ENCODE peak calls at places on chromosomes 3 and 15, in ten cellular contexts. U is lung; L is stomach; M is testis; B is Jurkat, Clone E6-1; S is PC-3; I is kidney epithelial cell; R is CD4-positive, CD25-positive, alpha-beta regulatory T cell; X is skeletal muscle cell; O is cardiac muscle cell. V is an unnamed sample.

GRCh38 chr3:137764001-137764433 is at the start of gene SOX14:
- DNase-seq in U (peak), L (peak), M (no peak), B (no peak), S (no peak), I (no peak), R (no peak), X (no peak), O (no peak), V (no peak)

GRCh38 chr15:96309143-96309542 is 21.4 kb upstream of the NR2F2 start:
- DNase-seq in U (no peak), L (no peak), M (no peak), B (no peak), S (no peak), I (no peak), R (no peak), X (no peak), O (no peak), V (no peak)

GRCh38 chr3:55322649-55323048 is 164.5 kb downstream of the WNT5A start:
- DNase-seq in U (no peak), L (no peak), M (no peak), B (no peak), S (no peak), I (no peak), R (no peak), X (no peak), O (peak), V (no peak)

GRCh38 chr3:16423947-16424673 is 89.4 kb downstream of the RFTN1 start:
- DNase-seq in U (no peak), L (no peak), M (no peak), B (no peak), S (no peak), I (no peak), R (no peak), X (no peak), O (no peak), V (no peak)

GRCh38 chr15:67109141-67110034 is 44.0 kb downstream of the SMAD3 start:
- DNase-seq in U (no peak), L (no peak), M (no peak), B (no peak), S (no peak), I (peak), R (no peak), X (peak), O (peak), V (peak)

GRCh38 chr15:68677996-68678395 is 99.2 kb downstream of the CORO2B start:
- DNase-seq in U (no peak), L (no peak), M (no peak), B (no peak), S (no peak), I (no peak), R (no peak), X (no peak), O (no peak), V (no peak)

GRCh38 chr15:68479406-68479805 is 47.4 kb upstream of the ITGA11 start:
- DNase-seq in U (peak), L (no peak), M (no peak), B (no peak), S (no peak), I (no peak), R (no peak), X (peak), O (peak), V (peak)

GRCh38 chr15:99406120-99406519 is 154.8 kb downstream of the LRRC28 start:
- DNase-seq in U (no peak), L (no peak), M (no peak), B (no peak), S (no peak), I (no peak), R (no peak), X (no peak), O (no peak), V (no peak)

GRCh38 chr3:149603126-149604074 is 54.4 kb downstream of the WWTR1 start:
- DNase-seq in U (no peak), L (no peak), M (no peak), B (no peak), S (no peak), I (no peak), R (no peak), X (no peak), O (peak), V (no peak)

GRCh38 chr3:63863150-63864007 is at the start of the genes ATXN7 and THOC7:
- DNase-seq in U (peak), L (peak), M (peak), B (no peak), S (peak), I (no peak), R (peak), X (no peak), O (peak), V (no peak)

GRCh38 chr15:49045691-49046112 is 544 bp downstream of the SECISBP2L start:
- DNase-seq in U (peak), L (no peak), M (no peak), B (peak), S (peak), I (peak), R (peak), X (no peak), O (peak), V (no peak)

GRCh38 chr3:101695779-101696372 is 9.4 kb upstream of the RPL24 start:
- DNase-seq in U (peak), L (no peak), M (peak), B (peak), S (peak), I (no peak), R (peak), X (no peak), O (peak), V (no peak)

GRCh38 chr3:45055411-45056143 is 29.5 kb downstream of the CLEC3B start:
- DNase-seq in U (no peak), L (no peak), M (no peak), B (peak), S (peak), I (no peak), R (peak), X (peak), O (peak), V (peak)

GRCh38 chr3:45067941-45068340 is 41.8 kb downstream of the CLEC3B start:
- DNase-seq in U (no peak), L (no peak), M (no peak), B (no peak), S (no peak), I (no peak), R (no peak), X (no peak), O (no peak), V (no peak)

GRCh38 chr3:66795365-66795764 is 202.7 kb upstream of the KBTBD8 start:
- DNase-seq in U (no peak), L (no peak), M (no peak), B (no peak), S (no peak), I (no peak), R (no peak), X (peak), O (no peak), V (no peak)

GRCh38 chr3:52244061-52244628 is 1.4 kb upstream of the PPM1M start:
- DNase-seq in U (peak), L (peak), M (no peak), B (no peak), S (peak), I (no peak), R (peak), X (no peak), O (no peak), V (no peak)

GRCh38 chr15:79066391-79067090 is 24.0 kb downstream of the RASGRF1 start:
- DNase-seq in U (no peak), L (no peak), M (no peak), B (no peak), S (no peak), I (no peak), R (no peak), X (no peak), O (no peak), V (no peak)

GRCh38 chr15:39781147-39781966 is 1.3 kb downstream of the FSIP1 start:
- DNase-seq in U (no peak), L (no peak), M (no peak), B (no peak), S (no peak), I (no peak), R (no peak), X (no peak), O (no peak), V (no peak)

GRCh38 chr15:31304736-31305365 is 21.8 kb upstream of the KLF13 start:
- DNase-seq in U (peak), L (no peak), M (peak), B (no peak), S (no peak), I (no peak), R (no peak), X (no peak), O (no peak), V (no peak)

GRCh38 chr3:72329354-72329753 is 518.9 kb downstream of the SHQ1 start:
- DNase-seq in U (no peak), L (no peak), M (peak), B (no peak), S (no peak), I (no peak), R (no peak), X (no peak), O (no peak), V (no peak)

GRCh38 chr3:178352300-178353021 is 183.8 kb upstream of the KCNMB2 start:
- DNase-seq in U (no peak), L (no peak), M (no peak), B (no peak), S (peak), I (peak), R (no peak), X (peak), O (peak), V (peak)

GRCh38 chr15:81021321-81021720 is 20.6 kb downstream of the TLNRD1 start:
- DNase-seq in U (no peak), L (no peak), M (no peak), B (no peak), S (no peak), I (no peak), R (no peak), X (no peak), O (no peak), V (no peak)

GRCh38 chr3:194296832-194297666 is 54.1 kb downstream of the CPN2 start:
- DNase-seq in U (no peak), L (no peak), M (peak), B (no peak), S (no peak), I (no peak), R (no peak), X (no peak), O (peak), V (no peak)

DNA sequence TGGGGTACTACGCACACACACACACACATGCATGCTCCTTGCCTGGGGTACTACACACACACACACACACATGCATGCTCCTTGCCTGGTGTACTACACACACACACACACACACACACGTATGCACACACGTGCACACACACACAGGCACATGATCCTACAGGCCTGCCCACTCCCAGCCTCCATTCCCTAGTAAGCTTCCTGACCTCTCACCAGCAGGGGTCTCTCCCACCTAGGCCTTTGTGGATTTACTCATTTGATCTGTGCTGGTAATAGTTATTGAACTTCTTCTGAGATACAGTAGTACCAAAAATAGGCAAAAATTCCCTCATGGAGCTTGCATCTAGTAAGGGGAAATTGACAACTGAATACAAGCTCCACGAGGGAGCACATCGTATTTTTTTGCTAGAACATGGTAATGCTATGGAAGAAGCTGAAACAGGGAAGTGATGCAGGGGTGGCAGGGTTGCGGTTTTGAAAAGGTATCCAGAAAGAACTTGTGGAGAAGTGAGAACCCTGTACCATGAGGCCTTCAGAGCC is 19.1 kb downstream of the TTC21A start:
- DNase-seq in U (no peak), L (no peak), M (peak), B (peak), S (peak), I (no peak), R (peak), X (no peak), O (peak), V (no peak)
- H3K4me3 ChIP-seq in U (no peak), L (no peak), M (no peak), B (no peak), S (peak), I (no peak), R (no peak), X (no peak), O (no peak), V (no peak)

GRCh38 chr15:92074161-92074560 is 220.7 kb downstream of the SLCO3A1 start:
- DNase-seq in U (no peak), L (no peak), M (no peak), B (no peak), S (no peak), I (no peak), R (no peak), X (no peak), O (no peak), V (no peak)

GRCh38 chr15:92068121-92068520 is 214.6 kb downstream of the SLCO3A1 start:
- DNase-seq in U (no peak), L (no peak), M (no peak), B (no peak), S (no peak), I (no peak), R (no peak), X (no peak), O (no peak), V (no peak)

GRCh38 chr15:92071030-92071644 is 217.6 kb downstream of the SLCO3A1 start:
- DNase-seq in U (no peak), L (no peak), M (no peak), B (no peak), S (no peak), I (no peak), R (no peak), X (no peak), O (no peak), V (no peak)

GRCh38 chr15:92073044-92073785 is 219.7 kb downstream of the SLCO3A1 start:
- DNase-seq in U (no peak), L (no peak), M (no peak), B (peak), S (no peak), I (no peak), R (no peak), X (no peak), O (peak), V (no peak)

DNA sequence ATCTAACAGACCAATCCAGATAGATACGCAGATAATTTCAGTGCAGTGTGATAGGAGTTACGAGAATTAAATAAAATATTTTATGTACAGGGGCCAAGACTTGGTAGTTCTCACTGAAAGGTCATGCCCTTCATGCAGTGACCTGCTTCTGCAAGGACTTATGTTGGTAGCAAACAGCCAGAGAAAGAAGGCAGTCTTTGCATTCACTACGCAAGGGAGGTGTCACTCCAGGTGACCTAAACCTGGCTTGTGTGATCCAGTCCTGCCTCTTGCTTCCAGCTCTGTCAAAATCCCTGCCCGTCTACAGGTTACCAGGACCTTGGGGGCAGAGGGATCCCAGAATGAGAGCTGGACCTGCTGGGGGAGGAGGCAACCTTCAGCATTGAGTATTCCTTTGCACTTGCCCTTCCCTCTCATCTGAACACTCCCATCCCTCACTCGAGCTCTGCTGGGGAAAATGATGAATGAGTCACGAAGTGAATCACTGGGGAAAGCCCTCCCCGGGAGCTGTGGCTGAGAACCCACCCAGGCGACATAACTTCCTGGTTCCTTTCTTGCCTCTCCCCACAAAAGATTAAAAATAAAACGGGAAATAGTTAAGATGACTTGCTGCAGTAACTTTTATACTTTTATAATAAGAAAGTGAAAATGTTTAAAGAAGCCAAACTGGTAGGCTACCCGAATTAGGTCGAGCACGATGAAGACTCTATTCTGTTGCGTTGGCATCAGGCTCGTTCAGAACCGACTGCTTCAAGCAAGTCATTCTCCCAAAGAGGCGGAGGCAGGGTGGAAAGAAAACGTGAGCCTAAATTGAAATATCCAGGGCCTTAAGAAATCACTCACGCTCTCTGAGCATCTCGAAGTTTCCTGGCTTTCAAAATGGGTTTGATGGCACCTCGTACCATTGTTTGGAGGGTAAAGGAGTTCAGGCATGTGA is 216.1 kb downstream of the SLCO3A1 start:
- DNase-seq in U (peak), L (peak), M (no peak), B (no peak), S (peak), I (peak), R (no peak), X (peak), O (peak), V (peak)
- H3K4me3 ChIP-seq in U (no peak), L (peak), M (no peak), B (no peak), S (peak), I (no peak), R (peak), X (no peak), O (no peak), V (no peak)

DNA sequence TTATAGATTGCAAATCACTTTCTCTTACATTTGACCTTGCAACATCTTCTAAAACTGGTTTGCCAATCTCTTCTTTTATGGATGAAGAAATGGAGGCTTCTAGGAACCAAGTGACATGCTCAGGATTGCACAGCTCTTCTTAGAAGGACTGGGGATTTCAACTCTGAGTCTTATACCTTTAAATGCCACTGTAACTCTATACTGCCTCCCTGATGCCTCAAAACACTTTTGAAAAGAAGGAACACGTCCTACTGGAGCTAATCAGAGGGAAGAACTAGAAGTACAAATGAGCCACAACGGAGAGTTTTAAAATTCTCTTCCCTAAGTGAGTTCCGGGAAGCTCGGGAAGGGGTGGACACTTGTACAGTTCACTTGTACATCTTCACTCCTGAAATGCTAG is 973 bp upstream of the MITF start:
- DNase-seq in U (no peak), L (no peak), M (no peak), B (no peak), S (peak), I (no peak), R (no peak), X (no peak), O (peak), V (no peak)
- H3K4me3 ChIP-seq in U (no peak), L (peak), M (peak), B (no peak), S (peak), I (peak), R (no peak), X (peak), O (peak), V (peak)

DNA sequence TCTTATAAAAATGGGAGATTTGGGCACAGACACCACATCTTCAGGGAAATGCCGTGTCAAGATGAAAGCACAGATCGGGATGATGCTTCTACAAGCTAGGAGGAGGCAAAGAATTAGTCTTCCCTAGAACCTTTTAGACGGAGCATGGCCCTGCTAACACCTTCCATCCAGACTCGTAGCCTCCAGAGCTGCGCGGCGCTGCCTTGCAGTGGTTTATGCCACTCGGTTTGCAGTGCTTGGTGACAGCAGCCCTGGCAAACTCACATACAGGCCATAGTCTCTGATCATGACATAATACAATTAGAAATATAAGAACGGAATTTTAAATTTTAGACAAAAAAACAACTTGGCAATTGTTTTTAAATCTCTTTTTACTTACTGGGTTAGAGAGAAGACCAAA is 37.1 kb upstream of the SLC41A3 start:
- DNase-seq in U (no peak), L (no peak), M (no peak), B (no peak), S (no peak), I (no peak), R (no peak), X (no peak), O (no peak), V (no peak)
- H3K4me3 ChIP-seq in U (no peak), L (no peak), M (no peak), B (no peak), S (no peak), I (no peak), R (no peak), X (no peak), O (no peak), V (no peak)

GRCh38 chr3:14338898-14339458 is 63.4 kb upstream of the SLC6A6 start:
- DNase-seq in U (no peak), L (no peak), M (no peak), B (no peak), S (no peak), I (no peak), R (no peak), X (no peak), O (no peak), V (no peak)

GRCh38 chr3:14338242-14338641 is 64.2 kb upstream of the SLC6A6 start:
- DNase-seq in U (no peak), L (no peak), M (no peak), B (no peak), S (no peak), I (no peak), R (no peak), X (no peak), O (no peak), V (no peak)

GRCh38 chr3:14337828-14338227 is 64.6 kb upstream of the SLC6A6 start:
- DNase-seq in U (no peak), L (no peak), M (no peak), B (no peak), S (no peak), I (no peak), R (no peak), X (no peak), O (no peak), V (no peak)

GRCh38 chr3:14335774-14336413 is 66.5 kb upstream of the SLC6A6 start:
- DNase-seq in U (no peak), L (no peak), M (no peak), B (peak), S (no peak), I (no peak), R (no peak), X (no peak), O (no peak), V (no peak)

DNA sequence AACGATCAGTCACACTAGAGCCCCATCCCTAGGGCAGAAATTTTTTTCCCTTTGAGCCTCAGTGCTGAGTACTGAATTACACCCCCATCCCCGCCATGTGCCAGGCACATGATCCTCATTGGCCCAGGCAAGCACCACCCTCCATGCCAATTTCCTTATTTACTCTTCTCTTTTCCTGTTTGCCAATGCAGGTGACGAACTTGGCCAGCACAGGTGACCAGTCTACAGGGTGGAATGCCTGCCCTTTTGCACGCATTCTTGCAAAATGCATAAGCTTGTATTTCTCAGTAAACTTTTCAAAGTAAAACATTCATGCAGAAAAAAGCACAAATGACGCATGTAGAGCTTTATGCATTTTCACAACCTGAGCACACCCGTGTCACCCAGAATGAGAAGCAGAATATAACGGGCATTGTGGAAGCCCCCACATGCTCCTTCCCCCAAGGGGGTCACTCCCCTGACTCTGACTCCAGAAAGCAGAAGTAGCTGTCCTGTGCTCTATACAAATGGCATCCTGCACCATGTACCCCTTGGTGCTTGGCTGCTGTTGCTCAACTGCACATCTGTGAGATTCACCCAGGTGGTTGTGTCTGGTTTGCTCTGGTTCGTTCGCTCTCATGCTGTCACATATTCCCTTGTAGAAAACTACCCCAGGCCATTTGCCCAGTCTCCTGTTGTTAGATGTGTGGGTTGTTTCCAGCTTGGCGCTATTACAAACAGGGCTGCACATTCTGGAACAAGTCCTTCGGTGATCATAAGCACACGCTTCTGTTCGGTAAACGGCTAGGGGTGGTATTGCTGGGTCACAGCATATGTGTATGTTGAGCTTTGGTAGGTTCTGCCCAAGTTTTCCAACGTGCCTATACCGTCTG is 65.8 kb upstream of the SLC6A6 start:
- DNase-seq in U (peak), L (peak), M (no peak), B (no peak), S (peak), I (no peak), R (no peak), X (no peak), O (no peak), V (no peak)
- H3K4me3 ChIP-seq in U (no peak), L (no peak), M (no peak), B (no peak), S (no peak), I (no peak), R (no peak), X (no peak), O (no peak), V (no peak)